ENCODE peak calls at places on chromosomes 4 and X, in six cellular contexts. E is tibial nerve, M is GM12878, T is tibial artery, V is endothelial cell of umbilical vein, D is upper lobe of right lung. O is an unnamed sample.

GRCh38 chr4:152138451-152138850 is 377.6 kb upstream of the GATB start:
- DNase-seq in E (no peak), M (no peak), T (no peak), V (no peak), D (no peak), O (no peak)

GRCh38 chr4:82500106-82500738 is 61.6 kb downstream of the TMEM150C start:
- DNase-seq in E (no peak), M (no peak), T (no peak), V (no peak), D (no peak), O (peak; percentile 63)

GRCh38 chrX:134695999-134696398 is 37.7 kb upstream of the PLAC1 start:
- DNase-seq in E (peak; percentile 6), M (no peak), T (no peak), V (peak; percentile 37), D (no peak), O (peak; percentile 30)

GRCh38 chr4:165359501-165359900 is 19.3 kb upstream of the CPE start:
- DNase-seq in E (no peak), M (no peak), T (no peak), V (no peak), D (no peak), O (peak; percentile 78)

GRCh38 chr4:148152868-148153630 is 289.2 kb downstream of the NR3C2 start:
- DNase-seq in E (no peak), M (no peak), T (no peak), V (no peak), D (no peak), O (peak; percentile 8)

GRCh38 chr4:34953145-34953799 is 1291.0 kb downstream of the ARAP2 start:
- DNase-seq in E (no peak), M (no peak), T (no peak), V (no peak), D (no peak), O (no peak)

GRCh38 chr4:163048447-163048846 is 118.2 kb downstream of the NAF1 start:
- DNase-seq in E (no peak), M (no peak), T (no peak), V (peak; percentile 8), D (no peak), O (peak; percentile 33)

GRCh38 chrX:148723551-148723950 is 223.1 kb downstream of the AFF2 start:
- DNase-seq in E (no peak), M (no peak), T (no peak), V (no peak), D (no peak), O (no peak)

GRCh38 chr4:169869487-169869886 is 111.7 kb upstream of the HPF1 start:
- DNase-seq in E (peak; percentile 7), M (no peak), T (no peak), V (no peak), D (no peak), O (no peak)

GRCh38 chr4:154741877-154742851 is 1.6 kb upstream of the LRAT start:
- DNase-seq in E (no peak), M (no peak), T (no peak), V (no peak), D (no peak), O (no peak)

GRCh38 chrX:45771114-45771513 is 570.4 kb upstream of the DIPK2B start:
- DNase-seq in E (no peak), M (no peak), T (no peak), V (peak; percentile 86), D (no peak), O (peak; percentile 93)

GRCh38 chr4:118589471-118590055 is 95.6 kb upstream of the METTL14 start:
- DNase-seq in E (no peak), M (no peak), T (no peak), V (no peak), D (no peak), O (no peak)

DNA sequence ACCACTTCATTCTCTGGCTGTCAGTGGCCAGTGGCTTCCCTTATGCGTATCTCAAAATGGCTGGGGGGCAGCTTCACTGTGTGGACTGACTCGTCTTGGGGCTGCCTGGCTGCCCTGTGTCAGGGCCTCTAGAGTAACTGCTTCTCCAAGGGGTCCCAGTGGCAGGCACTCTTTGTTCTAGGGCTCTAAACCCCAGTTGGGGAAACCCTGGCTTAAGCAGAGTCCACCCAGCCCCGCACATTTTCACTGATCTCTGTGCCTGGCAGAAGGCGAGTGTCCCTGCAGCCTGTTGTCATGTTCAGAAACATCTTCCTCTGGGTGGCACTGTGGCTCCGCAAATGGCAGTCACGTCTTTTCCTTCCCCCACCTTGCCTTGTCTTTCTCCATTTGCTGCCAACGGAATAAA is 59.7 kb downstream of the NBDY start:
- DNase-seq in E (peak; percentile 40), M (no peak), T (no peak), V (no peak), D (no peak), O (no peak)
- TF ChIP-seq CTCF in E (peak; percentile 28), M (peak; percentile 25), T (peak; percentile 17), V (no peak), D (no peak), O (no peak)

GRCh38 chr4:25233737-25234389 is at the start of gene PI4K2B:
- DNase-seq in E (peak; percentile 76), M (peak; percentile 53), T (peak; percentile 90), V (peak; percentile 86), D (peak; percentile 96), O (peak; percentile 71)

GRCh38 chr4:25234390-25235367 is 846 bp downstream of the PI4K2B start:
- DNase-seq in E (peak; percentile 41), M (peak; percentile 78), T (peak; percentile 67), V (peak; percentile 92), D (peak; percentile 80), O (peak; percentile 80)

GRCh38 chr4:25235401-25235800 is 1.6 kb downstream of the PI4K2B start:
- DNase-seq in E (no peak), M (no peak), T (no peak), V (no peak), D (no peak), O (no peak)

GRCh38 chr4:25229804-25230203 is 4.0 kb upstream of the PI4K2B start:
- DNase-seq in E (no peak), M (no peak), T (no peak), V (no peak), D (no peak), O (no peak)

GRCh38 chr4:25233194-25233593 is 639 bp upstream of the PI4K2B start:
- DNase-seq in E (no peak), M (no peak), T (no peak), V (no peak), D (no peak), O (no peak)
- H3K4me3 ChIP-seq in E (peak overlapping the region; percentile 97), M (peak overlapping the region; percentile 72), T (peak overlapping the region; percentile 93), V (no peak overlapping the region), D (peak overlapping the region; percentile 95), O (peak overlapping the region; percentile 58)

DNA sequence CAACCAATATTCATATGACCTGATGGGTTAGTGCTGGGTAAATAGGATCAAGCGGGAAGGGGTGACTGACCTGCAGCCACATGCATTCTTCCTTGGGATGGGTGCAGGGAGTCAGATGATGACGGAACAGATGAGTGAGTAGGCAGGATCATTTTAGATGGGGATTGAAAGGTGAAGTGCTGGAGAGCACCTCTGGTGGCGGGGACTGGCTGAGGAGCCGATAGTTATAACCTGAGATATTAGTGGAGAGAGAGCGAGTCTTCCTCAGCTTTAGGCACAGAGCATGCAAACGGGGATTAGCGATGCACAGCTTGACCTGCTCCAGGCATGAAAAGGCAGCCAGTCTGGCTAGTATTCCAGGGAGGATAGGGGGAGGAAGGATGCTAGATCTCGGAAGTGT is 99.1 kb downstream of the AFF1 start:
- DNase-seq in E (no peak), M (no peak), T (no peak), V (peak; percentile 39), D (no peak), O (no peak)
- TF ChIP-seq CTCF in E (peak; percentile 8), M (no peak), T (no peak), V (peak; percentile 9), D (no peak), O (no peak)

GRCh38 chrX:68684291-68684918 is 36.9 kb downstream of the STARD8 start:
- DNase-seq in E (no peak), M (no peak), T (peak; percentile 72), V (peak; percentile 60), D (peak; percentile 69), O (no peak)

GRCh38 chrX:68684919-68685304 is 37.4 kb downstream of the STARD8 start:
- DNase-seq in E (no peak), M (no peak), T (no peak), V (no peak), D (no peak), O (no peak)

GRCh38 chrX:68686684-68687045 is 39.2 kb downstream of the STARD8 start:
- DNase-seq in E (peak; percentile 35), M (no peak), T (no peak), V (no peak), D (no peak), O (no peak)

GRCh38 chrX:68683580-68683979 is 36.1 kb downstream of the STARD8 start:
- DNase-seq in E (no peak), M (no peak), T (no peak), V (no peak), D (no peak), O (no peak)

DNA sequence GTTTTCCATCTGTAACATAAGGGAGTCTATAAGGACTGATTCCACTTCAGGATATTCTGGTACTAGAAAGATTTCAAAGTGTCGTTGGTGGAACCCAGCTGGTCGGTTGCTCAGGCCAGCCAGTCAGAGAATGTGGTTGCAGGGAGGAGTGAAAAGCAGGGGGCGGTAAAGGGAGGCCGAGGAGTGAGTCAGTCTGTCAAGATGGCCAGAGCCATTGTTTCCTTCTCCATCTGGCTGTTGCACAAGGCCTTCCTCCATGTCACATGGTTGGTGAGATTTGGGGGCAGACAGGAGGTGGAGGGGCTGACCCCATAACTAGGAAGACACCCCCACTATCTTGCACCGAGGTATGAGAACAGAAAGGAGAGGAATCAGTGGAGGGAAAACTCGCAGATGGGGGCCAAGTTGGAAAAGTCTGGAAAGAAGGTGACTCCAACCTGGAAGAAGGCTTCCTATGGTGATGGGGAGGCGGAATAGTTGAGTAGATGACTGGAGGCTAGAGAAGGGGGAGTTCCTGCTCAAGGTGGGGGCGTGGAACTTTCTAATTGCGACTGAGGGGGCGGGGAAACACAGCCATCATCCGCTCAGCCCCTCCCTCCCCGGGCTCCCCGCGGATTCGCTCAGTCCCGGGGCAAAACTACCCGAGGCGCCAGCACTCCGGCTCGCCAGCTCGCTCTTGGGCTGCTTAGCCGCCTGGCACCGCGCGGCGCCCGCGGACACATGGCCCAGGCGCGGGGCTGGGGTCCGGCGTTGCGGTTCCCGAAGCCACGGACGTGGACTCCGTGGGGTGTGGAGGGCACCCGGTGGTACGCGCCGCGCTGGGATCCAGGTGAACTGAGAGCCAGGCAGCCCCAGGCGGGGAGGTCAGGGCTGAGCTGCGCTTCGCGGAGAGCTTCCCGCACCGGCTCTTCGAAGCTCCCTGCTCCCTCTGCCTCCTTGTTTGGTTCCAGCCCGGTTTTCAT is 38.5 kb downstream of the STARD8 start:
- DNase-seq in E (no peak), M (no peak), T (no peak), V (peak; percentile 61), D (peak; percentile 73), O (peak; percentile 39)
- H3K4me3 ChIP-seq in E (peak overlapping the region; percentile 24), M (no peak overlapping the region), T (peak overlapping the region; percentile 42), V (no peak overlapping the region), D (peak overlapping the region; percentile 50), O (peak overlapping the region; percentile 45)